ENCODE peak calls at places on chromosomes 3 and 15, in seven cellular contexts. A is adipocyte, S is ELR, F is H54, T is NCI-H1417, J is A549, W is GM23248. L is an unnamed sample.

GRCh38 chr3:157429703-157430102 is 6.9 kb upstream of the PTX3 start:
- DNase-seq in A (peak; percentile 75), S (peak; percentile 78), F (no peak), T (no peak), J (no peak), W (peak; percentile 71), L (no peak)

GRCh38 chr3:179852117-179852886 is 184.4 kb downstream of the PEX5L start:
- DNase-seq in A (peak; percentile 30), S (peak; percentile 85), F (peak; percentile 47), T (no peak), J (no peak), W (peak; percentile 58), L (no peak)

GRCh38 chr15:62880278-62880677 is 162.3 kb upstream of the TPM1 start:
- DNase-seq in A (peak; percentile 72), S (no peak), F (no peak), T (no peak), J (no peak), W (peak; percentile 21), L (peak; percentile 47)

GRCh38 chr3:16528581-16528993 is 15.1 kb upstream of the RFTN1 start:
- DNase-seq in A (no peak), S (no peak), F (no peak), T (no peak), J (no peak), W (peak; percentile 45), L (no peak)

GRCh38 chr3:170867143-170867542 is 2.9 kb downstream of the RPL22L1 start:
- DNase-seq in A (no peak), S (peak; percentile 41), F (no peak), T (no peak), J (no peak), W (peak; percentile 17), L (no peak)

GRCh38 chr3:179506792-179507191 is 55.5 kb upstream of the GNB4 start:
- DNase-seq in A (no peak), S (no peak), F (no peak), T (no peak), J (no peak), W (no peak), L (no peak)

GRCh38 chr3:192916455-192917257 is 1.0 kb downstream of the MB21D2 start:
- DNase-seq in A (peak; percentile 85), S (peak; percentile 82), F (peak; percentile 42), T (peak; percentile 67), J (peak; percentile 35), W (peak; percentile 87), L (peak; percentile 68)

GRCh38 chr3:162437480-162437879 is 940.9 kb downstream of the OTOL1 start:
- DNase-seq in A (no peak), S (peak; percentile 77), F (no peak), T (no peak), J (no peak), W (peak; percentile 8), L (no peak)

GRCh38 chr3:155604126-155604525 is 140.7 kb downstream of the PLCH1 start:
- DNase-seq in A (no peak), S (peak; percentile 15), F (no peak), T (no peak), J (no peak), W (peak; percentile 37), L (no peak)

GRCh38 chr3:184391266-184391665 is 11.4 kb downstream of the CHRD start:
- DNase-seq in A (no peak), S (peak; percentile 28), F (no peak), T (no peak), J (no peak), W (peak; percentile 16), L (no peak)

GRCh38 chr3:181358555-181358954 is 353.2 kb upstream of the SOX2 start:
- DNase-seq in A (no peak), S (no peak), F (no peak), T (no peak), J (no peak), W (no peak), L (no peak)

GRCh38 chr15:96213896-96214295 is 116.6 kb upstream of the NR2F2 start:
- DNase-seq in A (no peak), S (no peak), F (no peak), T (no peak), J (no peak), W (no peak), L (no peak)

GRCh38 chr15:22831473-22831872 is 7.0 kb upstream of the NIPA2 start:
- DNase-seq in A (no peak), S (peak; percentile 7), F (no peak), T (no peak), J (no peak), W (peak; percentile 4), L (no peak)

GRCh38 chr3:5133239-5133638 is 11.1 kb downstream of the ARL8B start:
- DNase-seq in A (no peak), S (no peak), F (no peak), T (no peak), J (no peak), W (no peak), L (no peak)

GRCh38 chr3:23455775-23456174 is 252.6 kb downstream of the UBE2E2 start:
- DNase-seq in A (peak; percentile 69), S (peak; percentile 24), F (no peak), T (no peak), J (no peak), W (peak; percentile 82), L (no peak)

GRCh38 chr15:68188647-68189046 is 16.5 kb downstream of the CALML4 start:
- DNase-seq in A (no peak), S (no peak), F (no peak), T (no peak), J (no peak), W (no peak), L (no peak)

GRCh38 chr3:166052440-166052839 is 215.2 kb upstream of the BCHE start:
- DNase-seq in A (no peak), S (peak; percentile 16), F (no peak), T (no peak), J (no peak), W (no peak), L (no peak)

GRCh38 chr3:37458162-37458895 is 283.9 kb upstream of the LRRFIP2 start:
- DNase-seq in A (no peak), S (no peak), F (no peak), T (peak; percentile 17), J (no peak), W (no peak), L (no peak)

L was measured in putamen.